ENCODE peak calls at places on chromosomes 16 and 17, in ten cellular contexts. R is lower leg skin, N is HCT116, C is astrocyte of the spinal cord, F is type B pancreatic cell, I is tibial artery, E is GM13976, G is neural crest cell, W is cardiac fibroblast, T is body of pancreas. P is an unnamed sample.

GRCh38 chr16:28610595-28611270 is 889 bp upstream of the SULT1A1 start:
- DNase-seq in R (no peak), N (no peak), C (no peak), F (no peak), I (no peak), E (no peak), G (no peak), W (no peak), T (no peak), P (no peak)

GRCh38 chr17:21291357-21291756 is 6.8 kb downstream of the MAP2K3 start:
- DNase-seq in R (no peak), N (no peak), C (no peak), F (no peak), I (no peak), E (no peak), G (no peak), W (no peak), T (no peak), P (no peak)

GRCh38 chr16:51701025-51701424 is 550.0 kb upstream of the SALL1 start:
- DNase-seq in R (no peak), N (no peak), C (no peak), F (no peak), I (no peak), E (no peak), G (no peak), W (no peak), T (no peak), P (peak)

GRCh38 chr17:40290629-40291296 is 3.1 kb downstream of the CDC6 start:
- DNase-seq in R (no peak), N (peak), C (peak), F (no peak), I (peak), E (peak), G (no peak), W (peak), T (peak), P (peak)

GRCh38 chr17:15440347-15440746 is 27.1 kb downstream of the CDRT4 start:
- DNase-seq in R (no peak), N (no peak), C (no peak), F (no peak), I (no peak), E (no peak), G (no peak), W (no peak), T (no peak), P (no peak)

GRCh38 chr17:4703330-4703691 is 626 bp downstream of the PELP1 start:
- DNase-seq in R (no peak), N (no peak), C (no peak), F (no peak), I (no peak), E (no peak), G (no peak), W (no peak), T (no peak), P (no peak)

GRCh38 chr16:73171901-73172619 is 124.1 kb upstream of the ZFHX3 start:
- DNase-seq in R (no peak), N (no peak), C (no peak), F (no peak), I (no peak), E (no peak), G (no peak), W (no peak), T (peak), P (no peak)

GRCh38 chr17:6084226-6085161 is 14.3 kb downstream of the WSCD1 start:
- DNase-seq in R (no peak), N (no peak), C (peak), F (no peak), I (no peak), E (no peak), G (peak), W (no peak), T (no peak), P (no peak)

GRCh38 chr16:85965125-85965524 is 66.2 kb downstream of the IRF8 start:
- DNase-seq in R (no peak), N (no peak), C (no peak), F (no peak), I (no peak), E (no peak), G (no peak), W (no peak), T (no peak), P (no peak)

GRCh38 chr17:42673885-42674754 is 2.7 kb downstream of the PLEKHH3 start:
- DNase-seq in R (no peak), N (no peak), C (peak), F (no peak), I (peak), E (peak), G (no peak), W (peak), T (peak), P (no peak)

GRCh38 chr17:43840814-43841213 is 6.2 kb upstream of the CD300LG start:
- DNase-seq in R (no peak), N (no peak), C (no peak), F (no peak), I (no peak), E (no peak), G (no peak), W (peak), T (peak), P (no peak)

GRCh38 chr17:5536831-5537230 is 47.5 kb downstream of the NLRP1 start:
- DNase-seq in R (no peak), N (no peak), C (no peak), F (no peak), I (no peak), E (no peak), G (no peak), W (no peak), T (no peak), P (no peak)

GRCh38 chr16:50667497-50668367 is 13.4 kb downstream of the SNX20 start:
- DNase-seq in R (no peak), N (no peak), C (no peak), F (no peak), I (no peak), E (peak), G (no peak), W (no peak), T (no peak), P (no peak)

GRCh38 chr17:15377608-15378007 is 36.2 kb upstream of the TEKT3 start:
- DNase-seq in R (no peak), N (peak), C (peak), F (no peak), I (no peak), E (no peak), G (peak), W (peak), T (peak), P (no peak)

GRCh38 chr17:1298616-1299015 is 19.2 kb downstream of the TRARG1 start:
- DNase-seq in R (no peak), N (no peak), C (no peak), F (no peak), I (no peak), E (no peak), G (no peak), W (no peak), T (peak), P (no peak)

GRCh38 chr17:17667947-17668346 is 13.3 kb upstream of the RAI1 start:
- DNase-seq in R (no peak), N (no peak), C (no peak), F (no peak), I (no peak), E (no peak), G (no peak), W (no peak), T (no peak), P (no peak)

GRCh38 chr17:62987136-62987535 is 21.1 kb downstream of the TANC2 start:
- DNase-seq in R (no peak), N (no peak), C (no peak), F (no peak), I (no peak), E (no peak), G (no peak), W (no peak), T (no peak), P (no peak)

GRCh38 chr17:8828517-8828875 is 29.3 kb upstream of the MFSD6L start:
- DNase-seq in R (no peak), N (no peak), C (no peak), F (peak), I (no peak), E (no peak), G (no peak), W (no peak), T (no peak), P (no peak)

GRCh38 chr16:49284962-49285361 is 3.3 kb upstream of the CBLN1 start:
- DNase-seq in R (no peak), N (no peak), C (no peak), F (no peak), I (no peak), E (no peak), G (no peak), W (no peak), T (no peak), P (no peak)

GRCh38 chr17:7204828-7205461 is 14.7 kb downstream of the DLG4 start:
- DNase-seq in R (peak), N (peak), C (peak), F (peak), I (peak), E (peak), G (peak), W (peak), T (peak), P (no peak)

GRCh38 chr17:921161-921560 is 58.4 kb downstream of the NXN start:
- DNase-seq in R (no peak), N (no peak), C (peak), F (no peak), I (no peak), E (no peak), G (no peak), W (peak), T (no peak), P (no peak)

GRCh38 chr16:31298958-31299357 is 39.2 kb downstream of the ITGAM start:
- DNase-seq in R (no peak), N (no peak), C (no peak), F (no peak), I (no peak), E (no peak), G (no peak), W (peak), T (no peak), P (no peak)
- TF ChIP-seq CTCF in R (no peak), N (peak), C (no peak), F (no peak), I (no peak), E (no peak), G (no peak), W (no peak), T (peak), P (peak)

DNA sequence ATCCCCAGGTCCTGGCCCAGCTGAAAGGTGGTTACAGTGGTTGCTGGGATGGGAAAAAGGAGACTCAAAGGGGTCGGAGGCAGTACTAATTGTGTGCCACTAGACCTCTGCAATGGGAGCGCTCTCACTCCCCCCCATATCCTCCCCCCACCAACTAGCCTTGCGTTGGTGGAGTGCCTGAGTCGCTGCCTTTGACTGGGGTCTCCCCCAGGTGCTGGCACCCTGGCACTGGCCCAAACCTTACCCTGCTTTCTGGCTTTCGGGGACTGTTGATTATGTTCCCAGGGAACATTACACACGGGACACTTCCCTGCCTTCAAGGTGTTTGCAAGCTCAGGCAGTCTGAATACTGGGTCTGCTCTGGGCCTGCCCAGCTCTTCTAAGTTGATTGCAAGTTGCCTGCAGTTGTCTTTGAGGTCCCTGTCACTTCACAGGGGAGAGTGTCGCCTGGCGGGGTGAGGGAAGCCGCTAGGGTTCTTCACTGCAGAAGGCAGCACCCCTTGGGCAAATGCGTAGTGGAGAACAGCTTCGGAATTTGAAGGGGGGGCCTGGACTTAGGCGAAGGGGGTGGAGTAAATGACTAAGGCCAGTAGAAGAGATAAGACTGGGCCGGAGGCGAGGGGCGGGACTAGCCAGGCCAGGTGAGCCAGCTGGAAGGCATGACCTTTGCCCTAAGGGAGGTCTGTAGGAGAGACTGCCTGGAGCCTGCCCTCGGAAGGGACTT is 98.0 kb downstream of the RAB11FIP4 start:
- DNase-seq in R (no peak), N (peak), C (no peak), F (no peak), I (no peak), E (no peak), G (no peak), W (no peak), T (peak), P (peak)
- TF ChIP-seq CTCF in R (no peak), N (no peak), C (no peak), F (no peak), I (no peak), E (no peak), G (no peak), W (no peak), T (peak), P (no peak)

GRCh38 chr17:45186955-45187354 is 25.3 kb downstream of the HEXIM2 start:
- DNase-seq in R (no peak), N (no peak), C (no peak), F (no peak), I (no peak), E (no peak), G (no peak), W (no peak), T (no peak), P (no peak)
- TF ChIP-seq CTCF in R (no peak), N (no peak), C (no peak), F (no peak), I (no peak), E (no peak), G (no peak), W (no peak), T (no peak), P (no peak)

GRCh38 chr17:50511058-50511457 is 2.8 kb downstream of the MYCBPAP start:
- DNase-seq in R (no peak), N (no peak), C (no peak), F (no peak), I (no peak), E (peak), G (no peak), W (no peak), T (no peak), P (no peak)

GRCh38 chr17:50505731-50506130 is 2.5 kb upstream of the MYCBPAP start:
- DNase-seq in R (no peak), N (no peak), C (no peak), F (no peak), I (no peak), E (no peak), G (no peak), W (no peak), T (no peak), P (no peak)

GRCh38 chr17:50506298-50506697 is 1.9 kb upstream of the MYCBPAP start:
- DNase-seq in R (no peak), N (no peak), C (no peak), F (no peak), I (no peak), E (no peak), G (no peak), W (no peak), T (no peak), P (no peak)

GRCh38 chr17:50508573-50509460 is 578 bp downstream of the MYCBPAP start:
- DNase-seq in R (no peak), N (no peak), C (no peak), F (no peak), I (no peak), E (no peak), G (no peak), W (no peak), T (no peak), P (no peak)

DNA sequence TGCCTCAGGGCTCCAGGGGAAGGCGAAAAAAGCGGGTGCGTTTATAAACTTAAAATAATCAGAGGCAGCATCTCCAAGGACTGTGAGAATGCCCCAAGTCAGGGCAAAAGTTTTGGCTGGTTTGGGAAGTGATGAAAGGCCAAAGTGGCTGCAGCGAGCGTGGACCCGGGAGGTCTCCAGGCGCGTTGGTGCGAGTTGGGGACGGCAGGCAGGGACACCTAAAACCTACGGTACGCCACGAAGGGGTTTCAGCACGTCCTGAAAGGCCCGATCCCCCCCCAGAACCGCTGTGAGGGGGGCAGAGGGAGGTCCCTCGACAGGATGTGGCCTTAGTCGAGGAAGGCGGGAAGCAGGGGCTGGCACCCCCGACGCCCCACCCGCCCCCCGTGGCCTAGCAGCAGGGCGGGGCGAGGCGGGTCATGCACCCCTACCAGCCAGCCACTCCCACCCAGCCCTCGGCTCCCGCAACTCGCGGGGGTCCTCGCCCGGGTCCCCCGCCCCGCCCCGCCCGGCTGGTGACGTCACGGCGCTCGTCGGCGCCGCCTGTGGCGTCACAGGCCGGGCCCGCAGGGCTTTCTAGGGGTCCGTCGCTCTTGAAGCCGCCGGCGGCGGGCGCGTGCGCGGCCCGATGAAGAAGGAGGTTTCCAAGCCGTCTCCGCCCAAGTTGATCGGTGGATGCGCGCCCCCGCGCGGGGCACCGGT is at the start of gene MYCBPAP:
- DNase-seq in R (peak), N (no peak), C (peak), F (peak), I (peak), E (peak), G (peak), W (peak), T (peak), P (no peak)
- TF ChIP-seq CTCF in R (no peak), N (no peak), C (peak), F (no peak), I (no peak), E (peak), G (no peak), W (no peak), T (peak), P (peak)

GRCh38 chr17:79392598-79392997 is 218.3 kb downstream of the RBFOX3 start:
- DNase-seq in R (no peak), N (no peak), C (no peak), F (no peak), I (no peak), E (no peak), G (no peak), W (no peak), T (no peak), P (no peak)

GRCh38 chr17:79393358-79394038 is 217.4 kb downstream of the RBFOX3 start:
- DNase-seq in R (peak), N (peak), C (peak), F (peak), I (peak), E (peak), G (peak), W (peak), T (peak), P (no peak)

GRCh38 chr17:79395545-79395944 is 215.3 kb downstream of the RBFOX3 start:
- DNase-seq in R (no peak), N (no peak), C (no peak), F (no peak), I (no peak), E (no peak), G (no peak), W (no peak), T (no peak), P (no peak)

GRCh38 chr17:79396696-79397095 is 214.2 kb downstream of the RBFOX3 start:
- DNase-seq in R (no peak), N (no peak), C (no peak), F (no peak), I (no peak), E (no peak), G (no peak), W (no peak), T (no peak), P (no peak)

DNA sequence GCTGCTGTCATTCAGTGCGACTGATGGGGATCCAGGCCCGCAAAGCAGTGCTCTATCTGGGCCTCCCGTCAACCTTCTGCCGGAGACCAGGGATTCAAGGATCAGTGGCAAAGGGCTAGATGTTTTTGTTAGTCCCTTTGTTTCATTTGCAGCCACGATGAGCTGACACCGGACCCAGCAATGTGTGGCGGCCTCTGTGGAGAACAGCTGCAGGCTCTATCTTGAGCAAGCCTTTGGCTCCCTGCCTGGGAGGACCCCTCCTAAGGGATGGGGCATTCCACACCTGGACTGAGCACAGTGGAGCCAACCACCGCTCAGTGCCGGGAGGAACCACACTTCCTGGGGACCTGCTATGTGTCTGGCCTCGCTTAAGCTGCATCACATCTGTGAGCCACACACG is 215.8 kb downstream of the RBFOX3 start:
- DNase-seq in R (no peak), N (no peak), C (no peak), F (no peak), I (no peak), E (no peak), G (no peak), W (no peak), T (no peak), P (no peak)
- TF ChIP-seq CTCF in R (no peak), N (no peak), C (no peak), F (no peak), I (no peak), E (no peak), G (no peak), W (no peak), T (no peak), P (no peak)

GRCh38 chr17:74601944-74602572 is 10.0 kb upstream of the CD300LD start:
- DNase-seq in R (no peak), N (peak), C (peak), F (no peak), I (no peak), E (peak), G (peak), W (peak), T (peak), P (peak)
- TF ChIP-seq CTCF in R (no peak), N (peak), C (peak), F (peak), I (peak), E (peak), G (peak), W (peak), T (peak), P (peak)

GRCh38 chr16:11253995-11254912 is 1.8 kb downstream of the SOCS1 start:
- DNase-seq in R (no peak), N (no peak), C (no peak), F (no peak), I (no peak), E (no peak), G (no peak), W (no peak), T (no peak), P (no peak)
- TF ChIP-seq CTCF in R (no peak), N (no peak), C (no peak), F (no peak), I (no peak), E (no peak), G (no peak), W (no peak), T (no peak), P (no peak)

P was measured in foreskin keratinocyte.